ENCODE peak calls at places on chromosomes 13 and 19, in five cellular contexts. One of them, this sample, is unnamed.

GRCh38 chr19:11414544-11414943 is 4.6 kb downstream of the RGL3 start:
- DNase-seq in tibial artery: no peak
- DNase-seq in prostate gland: no peak
- DNase-seq in IMR-90: no peak
- DNase-seq in uterus: no peak
- DNase-seq in this sample: peak; percentile 16

GRCh38 chr13:97826421-97826965 is 127.0 kb upstream of the IPO5 start:
- DNase-seq in tibial artery: no peak
- DNase-seq in prostate gland: no peak
- DNase-seq in IMR-90: no peak
- DNase-seq in uterus: no peak
- DNase-seq in this sample: no peak

GRCh38 chr13:84096221-84096620 is 213.9 kb upstream of the SLITRK1 start:
- DNase-seq in tibial artery: no peak
- DNase-seq in prostate gland: no peak
- DNase-seq in IMR-90: peak; percentile 1
- DNase-seq in uterus: no peak
- DNase-seq in this sample: peak; percentile 4

GRCh38 chr13:109760951-109761350 is 25.4 kb downstream of the IRS2 start:
- DNase-seq in tibial artery: no peak
- DNase-seq in prostate gland: no peak
- DNase-seq in IMR-90: no peak
- DNase-seq in uterus: no peak
- DNase-seq in this sample: no peak

GRCh38 chr19:13083627-13084026 is 19.0 kb downstream of the LYL1 start:
- DNase-seq in tibial artery: no peak
- DNase-seq in prostate gland: no peak
- DNase-seq in IMR-90: no peak
- DNase-seq in uterus: no peak
- DNase-seq in this sample: no peak

GRCh38 chr13:27549406-27549981 is 70.8 kb downstream of the LNX2 start:
- DNase-seq in tibial artery: no peak
- DNase-seq in prostate gland: no peak
- DNase-seq in IMR-90: no peak
- DNase-seq in uterus: no peak
- DNase-seq in this sample: no peak

GRCh38 chr13:113769881-113770280 is 10.9 kb downstream of the TMEM255B start:
- DNase-seq in tibial artery: peak; percentile 40
- DNase-seq in prostate gland: no peak
- DNase-seq in IMR-90: no peak
- DNase-seq in uterus: no peak
- DNase-seq in this sample: no peak

GRCh38 chr19:44968118-44968517 is 12.9 kb downstream of the CLPTM1 start:
- DNase-seq in tibial artery: no peak
- DNase-seq in prostate gland: no peak
- DNase-seq in IMR-90: no peak
- DNase-seq in uterus: no peak
- DNase-seq in this sample: no peak

GRCh38 chr13:92297971-92298942 is 899.8 kb downstream of the GPC5 start:
- DNase-seq in tibial artery: no peak
- DNase-seq in prostate gland: no peak
- DNase-seq in IMR-90: no peak
- DNase-seq in uterus: no peak
- DNase-seq in this sample: no peak

GRCh38 chr13:97231118-97231831 is 9.1 kb downstream of the MBNL2 start:
- DNase-seq in tibial artery: no peak
- DNase-seq in prostate gland: no peak
- DNase-seq in IMR-90: no peak
- DNase-seq in uterus: no peak
- DNase-seq in this sample: no peak

GRCh38 chr13:67134322-67135129 is 95.6 kb downstream of the PCDH9 start:
- DNase-seq in tibial artery: no peak
- DNase-seq in prostate gland: no peak
- DNase-seq in IMR-90: peak; percentile 25
- DNase-seq in uterus: no peak
- DNase-seq in this sample: peak; percentile 45

GRCh38 chr13:61423879-61424278 is 8.2 kb upstream of the PCDH20 start:
- DNase-seq in tibial artery: no peak
- DNase-seq in prostate gland: no peak
- DNase-seq in IMR-90: no peak
- DNase-seq in uterus: no peak
- DNase-seq in this sample: no peak

GRCh38 chr19:41590945-41591344 is 15.0 kb downstream of the CEACAM21 start:
- DNase-seq in tibial artery: no peak
- DNase-seq in prostate gland: no peak
- DNase-seq in IMR-90: no peak
- DNase-seq in uterus: no peak
- DNase-seq in this sample: no peak

GRCh38 chr19:2607712-2608601 is 94.5 kb downstream of the GNG7 start:
- DNase-seq in tibial artery: no peak
- DNase-seq in prostate gland: no peak
- DNase-seq in IMR-90: no peak
- DNase-seq in uterus: no peak
- DNase-seq in this sample: no peak

GRCh38 chr13:26007261-26007765 is 44.5 kb downstream of the SHISA2 start:
- DNase-seq in tibial artery: no peak
- DNase-seq in prostate gland: no peak
- DNase-seq in IMR-90: no peak
- DNase-seq in uterus: no peak
- DNase-seq in this sample: no peak

GRCh38 chr13:101455863-101456262 is 3.4 kb downstream of the ITGBL1 start:
- DNase-seq in tibial artery: no peak
- DNase-seq in prostate gland: no peak
- DNase-seq in IMR-90: peak; percentile 97
- DNase-seq in uterus: no peak
- DNase-seq in this sample: peak; percentile 94

GRCh38 chr13:60158321-60158801 is 5.4 kb downstream of the DIAPH3 start:
- DNase-seq in tibial artery: no peak
- DNase-seq in prostate gland: no peak
- DNase-seq in IMR-90: no peak
- DNase-seq in uterus: no peak
- DNase-seq in this sample: no peak

GRCh38 chr13:35768126-35768525 is 291.6 kb upstream of the MAB21L1 start:
- DNase-seq in tibial artery: no peak
- DNase-seq in prostate gland: no peak
- DNase-seq in IMR-90: no peak
- DNase-seq in uterus: no peak
- DNase-seq in this sample: no peak

GRCh38 chr13:73464758-73465628 is 406.2 kb downstream of the KLF5 start:
- DNase-seq in tibial artery: no peak
- DNase-seq in prostate gland: peak; percentile 64
- DNase-seq in IMR-90: no peak
- DNase-seq in uterus: no peak
- DNase-seq in this sample: no peak

GRCh38 chr19:5832527-5833216 is 6.8 kb downstream of the FUT6 start:
- DNase-seq in tibial artery: no peak
- DNase-seq in prostate gland: no peak
- DNase-seq in IMR-90: no peak
- DNase-seq in uterus: no peak
- DNase-seq in this sample: no peak

GRCh38 chr19:3819989-3820388 is 33.8 kb upstream of the MATK start:
- DNase-seq in tibial artery: no peak
- DNase-seq in prostate gland: no peak
- DNase-seq in IMR-90: no peak
- DNase-seq in uterus: no peak
- DNase-seq in this sample: no peak

GRCh38 chr19:5131866-5132561 is 163.1 kb downstream of the KDM4B start:
- DNase-seq in tibial artery: no peak
- DNase-seq in prostate gland: peak; percentile 69
- DNase-seq in IMR-90: no peak
- DNase-seq in uterus: no peak
- DNase-seq in this sample: no peak

GRCh38 chr13:75359266-75359665 is 122.7 kb downstream of the TBC1D4 start:
- DNase-seq in tibial artery: no peak
- DNase-seq in prostate gland: no peak
- DNase-seq in IMR-90: peak; percentile 94
- DNase-seq in uterus: no peak
- DNase-seq in this sample: peak; percentile 81

GRCh38 chr13:49690133-49690989 is 925 bp downstream of the EBPL start:
- DNase-seq in tibial artery: no peak
- DNase-seq in prostate gland: peak; percentile 73
- DNase-seq in IMR-90: peak; percentile 87
- DNase-seq in uterus: no peak
- DNase-seq in this sample: peak; percentile 52

GRCh38 chr13:27353166-27353583 is 71.2 kb upstream of the GTF3A start:
- DNase-seq in tibial artery: no peak
- DNase-seq in prostate gland: no peak
- DNase-seq in IMR-90: peak; percentile 88
- DNase-seq in uterus: no peak
- DNase-seq in this sample: no peak

GRCh38 chr19:35144600-35145436 is 1.8 kb downstream of the FXYD7 start:
- DNase-seq in tibial artery: no peak
- DNase-seq in prostate gland: no peak
- DNase-seq in IMR-90: no peak
- DNase-seq in uterus: no peak
- DNase-seq in this sample: no peak

GRCh38 chr13:100394005-100394695 is 194.4 kb downstream of the GGACT start:
- DNase-seq in tibial artery: no peak
- DNase-seq in prostate gland: no peak
- DNase-seq in IMR-90: peak; percentile 92
- DNase-seq in uterus: no peak
- DNase-seq in this sample: peak; percentile 86

GRCh38 chr13:74201530-74201929 is 67.3 kb upstream of the KLF12 start:
- DNase-seq in tibial artery: no peak
- DNase-seq in prostate gland: no peak
- DNase-seq in IMR-90: no peak
- DNase-seq in uterus: no peak
- DNase-seq in this sample: peak; percentile 39

GRCh38 chr13:80695841-80696240 is 354.9 kb upstream of the SPRY2 start:
- DNase-seq in tibial artery: no peak
- DNase-seq in prostate gland: no peak
- DNase-seq in IMR-90: no peak
- DNase-seq in uterus: no peak
- DNase-seq in this sample: no peak

GRCh38 chr13:25085125-25085742 is 10.7 kb upstream of the PABPC3 start:
- DNase-seq in tibial artery: no peak
- DNase-seq in prostate gland: peak; percentile 16
- DNase-seq in IMR-90: peak; percentile 26
- DNase-seq in uterus: no peak
- DNase-seq in this sample: peak; percentile 75

GRCh38 chr19:30784850-30785459 is 412.8 kb downstream of the ZNF536 start:
- DNase-seq in tibial artery: no peak
- DNase-seq in prostate gland: peak; percentile 32
- DNase-seq in IMR-90: peak; percentile 26
- DNase-seq in uterus: peak; percentile 30
- DNase-seq in this sample: peak; percentile 22

GRCh38 chr19:7808108-7808507 is 21.9 kb upstream of the EVI5L start:
- DNase-seq in tibial artery: no peak
- DNase-seq in prostate gland: no peak
- DNase-seq in IMR-90: no peak
- DNase-seq in uterus: no peak
- DNase-seq in this sample: no peak

GRCh38 chr19:7815325-7815724 is 14.7 kb upstream of the EVI5L start:
- DNase-seq in tibial artery: no peak
- DNase-seq in prostate gland: no peak
- DNase-seq in IMR-90: no peak
- DNase-seq in uterus: no peak
- DNase-seq in this sample: no peak

GRCh38 chr19:7806234-7806633 is 23.8 kb upstream of the EVI5L start:
- DNase-seq in tibial artery: no peak
- DNase-seq in prostate gland: no peak
- DNase-seq in IMR-90: no peak
- DNase-seq in uterus: no peak
- DNase-seq in this sample: no peak

GRCh38 chr19:7806876-7807275 is 23.1 kb upstream of the EVI5L start:
- DNase-seq in tibial artery: no peak
- DNase-seq in prostate gland: no peak
- DNase-seq in IMR-90: no peak
- DNase-seq in uterus: no peak
- DNase-seq in this sample: no peak

GRCh38 chr19:7811989-7812388 is 18.0 kb upstream of the EVI5L start:
- DNase-seq in tibial artery: no peak
- DNase-seq in prostate gland: no peak
- DNase-seq in IMR-90: peak; percentile 28
- DNase-seq in uterus: no peak
- DNase-seq in this sample: no peak
- H3K27me3 ChIP-seq in tibial artery: no peaks in the 10 kb centered on the region
- H3K27me3 ChIP-seq in prostate gland: no peaks in the 10 kb centered on the region
- H3K27me3 ChIP-seq in IMR-90: peaks cover 2% of the 10 kb centered on the region
- H3K27me3 ChIP-seq in uterus: no peaks in the 10 kb centered on the region
- H3K27me3 ChIP-seq in this sample: peaks cover 15% of the 10 kb centered on the region

DNA sequence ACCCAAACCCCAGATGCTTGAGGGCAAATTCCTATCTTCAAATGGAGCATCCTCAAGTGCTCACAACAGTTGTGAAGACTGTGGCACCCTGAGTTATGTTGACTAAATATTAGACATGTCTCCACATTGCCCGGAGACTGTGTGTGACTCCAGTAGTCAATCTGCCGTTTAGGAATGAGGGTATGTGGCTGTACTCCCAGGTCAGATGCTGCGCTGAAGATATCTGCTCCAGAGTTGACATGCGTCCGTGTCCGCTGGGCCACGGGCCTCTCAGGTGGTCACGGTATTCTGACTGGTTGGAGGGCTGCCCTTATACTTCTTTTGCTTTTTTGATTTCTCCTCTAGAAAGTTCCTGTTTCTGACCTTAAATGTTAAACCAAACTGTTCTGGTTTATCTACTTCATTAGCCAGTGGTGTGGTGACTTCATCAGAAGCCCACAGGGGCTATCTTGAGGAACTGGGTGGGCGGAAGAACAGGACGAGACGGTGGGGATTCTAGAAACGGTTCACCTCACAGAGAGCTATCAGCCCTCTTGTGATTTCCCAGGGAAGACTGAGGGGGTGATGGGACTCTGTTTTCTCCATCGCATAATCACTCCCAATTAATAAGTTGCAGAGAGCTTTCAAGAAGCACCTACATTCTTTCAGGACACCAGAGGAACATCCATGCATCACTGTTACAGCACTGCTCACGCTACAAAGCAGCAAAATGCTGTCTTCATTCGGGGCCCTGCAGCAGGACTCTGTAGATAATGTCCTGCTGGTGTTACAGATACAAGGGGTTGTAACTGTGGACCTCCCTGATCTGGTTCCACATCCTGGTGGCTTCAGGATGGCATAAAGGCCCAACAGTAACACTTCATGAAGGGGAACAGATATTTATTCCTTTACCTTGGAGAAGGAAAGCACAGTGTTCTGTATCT is 1.3 kb upstream of the LCP1 start:
- DNase-seq in tibial artery: no peak
- DNase-seq in prostate gland: no peak
- DNase-seq in IMR-90: no peak
- DNase-seq in uterus: no peak
- DNase-seq in this sample: no peak
- H3K4me1 ChIP-seq in tibial artery: no peaks in the 10 kb centered on the region
- H3K4me1 ChIP-seq in prostate gland: no peaks in the 10 kb centered on the region
- H3K4me1 ChIP-seq in IMR-90: no peaks in the 10 kb centered on the region
- H3K4me1 ChIP-seq in uterus: no peaks in the 10 kb centered on the region
- H3K4me1 ChIP-seq in this sample: no peaks in the 10 kb centered on the region

GRCh38 chr19:16104722-16105121 is 7.0 kb upstream of the RAB8A start:
- DNase-seq in tibial artery: no peak
- DNase-seq in prostate gland: no peak
- DNase-seq in IMR-90: no peak
- DNase-seq in uterus: no peak
- DNase-seq in this sample: no peak
- H3K27me3 ChIP-seq in tibial artery: no peaks in the 10 kb centered on the region
- H3K27me3 ChIP-seq in prostate gland: no peaks in the 10 kb centered on the region
- H3K27me3 ChIP-seq in IMR-90: no peaks in the 10 kb centered on the region
- H3K27me3 ChIP-seq in uterus: no peaks in the 10 kb centered on the region
- H3K27me3 ChIP-seq in this sample: no peaks in the 10 kb centered on the region

GRCh38 chr19:18500376-18500775 is 21.5 kb downstream of the ELL start:
- DNase-seq in tibial artery: no peak
- DNase-seq in prostate gland: no peak
- DNase-seq in IMR-90: no peak
- DNase-seq in uterus: no peak
- DNase-seq in this sample: no peak
- H3K4me1 ChIP-seq in tibial artery: peaks cover 92% of the 10 kb centered on the region
- H3K4me1 ChIP-seq in prostate gland: peaks cover 16% of the 10 kb centered on the region
- H3K4me1 ChIP-seq in IMR-90: peaks cover 23% of the 10 kb centered on the region
- H3K4me1 ChIP-seq in uterus: no peaks in the 10 kb centered on the region
- H3K4me1 ChIP-seq in this sample: peaks cover 32% of the 10 kb centered on the region